ENCODE peak calls at places on chromosomes 2 and 18, in eight cellular contexts. H, M, Z, P, F, X, Q and N are unnamed samples.

GRCh38 chr2:128692895-128693519 is 374.3 kb upstream of the HS6ST1 start:
- DNase-seq in P (no peak), X (no peak), H (no peak), Z (no peak), Q (no peak), F (no peak), M (no peak), N (no peak)

GRCh38 chr2:74440005-74440377 is 1.7 kb downstream of the RTKN start:
- DNase-seq in Q (no peak), H (peak), Z (peak), M (peak), X (peak), F (no peak), P (peak), N (no peak)

GRCh38 chr18:65091737-65092329 is 659.0 kb upstream of the CDH7 start:
- DNase-seq in F (no peak), H (peak), M (peak), X (no peak), Q (no peak), Z (peak), P (no peak), N (no peak)

GRCh38 chr2:219644801-219645480 is 17.5 kb downstream of the SLC4A3 start:
- DNase-seq in M (peak), P (no peak), Q (no peak), X (peak), H (no peak), F (no peak), Z (no peak), N (no peak)

GRCh38 chr2:179020156-179020750 is 29.7 kb downstream of the CCDC141 start:
- DNase-seq in X (peak), P (no peak), F (peak), Q (no peak), M (peak), Z (no peak), H (peak), N (no peak)

GRCh38 chr2:173762864-173763263 is 202.3 kb downstream of the SP3 start:
- DNase-seq in H (no peak), Q (no peak), M (no peak), Z (no peak), P (no peak), X (no peak), F (no peak), N (no peak)

GRCh38 chr2:107136749-107137148 is 250.8 kb upstream of the ST6GAL2 start:
- DNase-seq in F (no peak), P (no peak), X (no peak), M (no peak), Z (no peak), Q (no peak), H (no peak), N (no peak)

GRCh38 chr2:20091305-20091991 is 40.0 kb upstream of the LAPTM4A start:
- DNase-seq in P (peak), Q (no peak), H (no peak), M (no peak), F (no peak), X (peak), Z (peak), N (no peak)

GRCh38 chr2:19911799-19912509 is 10.2 kb upstream of the TTC32 start:
- DNase-seq in F (peak), H (no peak), P (no peak), M (no peak), Q (peak), Z (peak), X (peak), N (no peak)

GRCh38 chr2:611519-611918 is 65.7 kb downstream of the TMEM18 start:
- DNase-seq in F (no peak), X (no peak), P (no peak), Z (no peak), M (no peak), Q (no peak), H (no peak), N (no peak)

GRCh38 chr18:56389190-56389589 is 249.2 kb downstream of the TXNL1 start:
- DNase-seq in X (no peak), Q (no peak), F (no peak), M (no peak), H (no peak), P (no peak), Z (peak), N (no peak)

GRCh38 chr2:144052103-144052502 is 467.8 kb downstream of the ZEB2 start:
- DNase-seq in Q (no peak), Z (no peak), P (no peak), M (no peak), X (peak), H (no peak), F (no peak), N (no peak)

GRCh38 chr2:215609089-215610032 is 173.5 kb upstream of the FN1 start:
- DNase-seq in F (no peak), H (no peak), M (peak), Z (peak), Q (peak), P (no peak), X (peak), N (no peak)

GRCh38 chr2:150341982-150342680 is 145.3 kb downstream of the RND3 start:
- DNase-seq in M (no peak), Q (no peak), Z (no peak), P (no peak), X (no peak), F (no peak), H (no peak), N (no peak)

GRCh38 chr2:240797500-240797895 is 22.5 kb downstream of the KIF1A start:
- DNase-seq in X (no peak), P (no peak), Q (no peak), F (no peak), M (no peak), H (no peak), Z (no peak), N (peak)

GRCh38 chr2:219001577-219002394 is 8.6 kb upstream of the CRYBA2 start:
- DNase-seq in Z (no peak), F (peak), H (peak), Q (peak), X (no peak), P (no peak), M (peak), N (no peak)

GRCh38 chr2:113233593-113234550 is 44.8 kb downstream of the PAX8 start:
- DNase-seq in H (no peak), X (no peak), M (peak), Z (peak), F (no peak), Q (peak), P (no peak), N (no peak)

GRCh38 chr2:236943841-236944513 is 141.7 kb upstream of the COPS8 start:
- DNase-seq in Z (no peak), Q (no peak), P (no peak), H (no peak), F (no peak), X (no peak), M (no peak), N (no peak)

GRCh38 chr2:61499060-61499459 is 28.2 kb upstream of the USP34 start:
- DNase-seq in H (no peak), F (no peak), Q (no peak), M (no peak), P (no peak), Z (no peak), X (no peak), N (no peak)

GRCh38 chr18:8795586-8795985 is 90.2 kb downstream of the MTCL1 start:
- DNase-seq in M (no peak), Z (no peak), Q (no peak), X (no peak), F (no peak), H (no peak), P (no peak), N (no peak)

GRCh38 chr18:55343396-55344073 is 244.5 kb downstream of the TCF4 start:
- DNase-seq in Q (no peak), Z (peak), F (no peak), P (no peak), M (peak), X (peak), H (no peak), N (no peak)

GRCh38 chr2:186862869-186863709 is 14.1 kb upstream of the ZSWIM2 start:
- DNase-seq in Z (peak), Q (no peak), X (peak), M (peak), P (no peak), F (peak), H (peak), N (no peak)

GRCh38 chr2:239440511-239440959 is 39.7 kb upstream of the HDAC4 start:
- DNase-seq in X (no peak), Q (no peak), F (no peak), P (no peak), Z (no peak), M (peak), H (no peak), N (no peak)

GRCh38 chr2:241865416-241865956 is 4.0 kb upstream of the RTP5 start:
- DNase-seq in M (no peak), H (no peak), X (no peak), Z (no peak), Q (no peak), P (no peak), F (no peak), N (no peak)

GRCh38 chr18:48910972-48911545 is 39.7 kb downstream of the SMAD7 start:
- DNase-seq in M (no peak), Z (no peak), P (no peak), F (no peak), Q (no peak), X (no peak), H (no peak), N (no peak)

GRCh38 chr2:109726666-109727270 is 67.3 kb upstream of the RGPD5 start:
- DNase-seq in X (no peak), Q (no peak), F (no peak), H (no peak), M (no peak), Z (no peak), P (no peak), N (no peak)

GRCh38 chr2:172791953-172792352 is 56.3 kb downstream of the RAPGEF4 start:
- DNase-seq in P (no peak), Z (no peak), H (no peak), M (no peak), X (no peak), F (no peak), Q (no peak), N (no peak)

GRCh38 chr2:143294068-143294467 is 164.8 kb downstream of the ARHGAP15 start:
- DNase-seq in X (no peak), P (no peak), H (no peak), F (no peak), Q (no peak), Z (no peak), M (no peak), N (no peak)

GRCh38 chr2:46804794-46805193 is 110.8 kb downstream of the MCFD2 start:
- DNase-seq in Q (no peak), Z (peak), X (peak), P (no peak), H (peak), F (no peak), M (no peak), N (no peak)

GRCh38 chr2:165440367-165440766 is 29.1 kb upstream of the CSRNP3 start:
- DNase-seq in X (peak), Z (peak), H (peak), Q (no peak), P (peak), F (no peak), M (peak), N (no peak)

GRCh38 chr2:165443524-165443923 is 26.0 kb upstream of the CSRNP3 start:
- DNase-seq in M (no peak), F (no peak), Z (no peak), Q (no peak), P (no peak), H (no peak), X (no peak), N (no peak)
- TF ChIP-seq CTCF in M (no peak), F (no peak), Z (no peak), Q (no peak), P (no peak), H (no peak), X (no peak), N (no peak)

GRCh38 chr2:159134979-159135378 is 151.5 kb downstream of the WDSUB1 start:
- DNase-seq in M (no peak), Q (no peak), F (no peak), Z (no peak), P (no peak), X (no peak), H (no peak), N (no peak)
- H3K27ac ChIP-seq in M (peak), Q (no peak), F (no peak), Z (peak), P (peak), X (peak), H (peak), N (no peak)

DNA sequence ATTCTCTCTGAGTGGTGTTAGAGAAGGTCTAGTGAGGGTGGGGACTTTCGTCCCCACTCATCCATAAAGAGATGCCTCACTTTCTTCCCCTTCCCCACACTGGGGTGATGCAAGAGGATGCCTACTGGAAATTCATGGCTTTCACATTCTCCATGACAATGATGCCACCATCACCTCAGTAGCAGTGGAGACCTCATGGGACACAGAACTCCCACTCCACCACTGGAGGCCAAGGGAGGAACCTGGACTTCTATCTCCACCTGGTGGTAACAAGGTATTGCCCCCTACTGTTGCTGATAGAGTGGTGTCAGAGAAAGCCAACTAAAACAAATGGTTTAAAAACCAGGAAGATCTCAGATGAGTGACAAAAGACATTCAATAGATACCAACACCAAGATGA is 110.9 kb downstream of the INHBB start:
- DNase-seq in F (no peak), Z (no peak), X (no peak), M (no peak), P (no peak), H (no peak), Q (peak), N (no peak)
- TF ChIP-seq CTCF in F (peak), Z (no peak), X (no peak), M (no peak), P (no peak), H (no peak), Q (peak), N (no peak)

DNA sequence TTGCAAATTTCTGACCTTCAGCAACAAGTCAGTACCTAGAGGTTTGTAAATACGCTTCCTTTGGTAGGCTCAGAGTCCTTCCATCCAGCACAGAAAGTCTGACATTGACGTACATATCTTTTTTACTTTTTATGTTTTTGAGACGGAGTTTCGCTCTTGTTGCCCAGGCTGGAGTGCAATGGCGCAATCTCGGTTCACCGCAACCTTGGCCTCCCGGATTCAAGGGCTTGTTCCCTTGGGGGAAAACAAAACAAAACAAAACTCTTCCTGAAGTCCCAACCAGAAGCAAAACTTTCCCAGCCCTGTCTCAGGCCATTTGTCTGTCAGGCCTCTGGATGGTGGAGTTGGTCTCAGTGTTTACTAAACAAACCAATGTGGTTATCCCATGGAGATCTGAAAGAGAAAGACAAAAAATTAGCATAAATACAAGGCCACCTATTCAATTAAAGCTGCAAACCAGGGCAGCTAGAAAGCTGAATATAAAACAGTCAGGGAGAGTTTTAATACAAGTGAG is 29.6 kb upstream of the ATL2 start:
- DNase-seq in X (peak), F (no peak), Q (no peak), Z (no peak), H (no peak), P (peak), M (no peak), N (no peak)
- H3K27ac ChIP-seq in X (no peak), F (no peak), Q (no peak), Z (no peak), H (no peak), P (peak), M (peak), N (no peak)